ENCODE peak calls at places on chromosomes 12 and 14, in six cellular contexts. One of them, this sample, is unnamed.

GRCh38 chr12:4434299-4434698 is 11.3 kb downstream of the FGF6 start:
- DNase-seq in A549: no peak
- DNase-seq in uterus: no peak
- DNase-seq in Peyer's patch: no peak
- DNase-seq in K562: no peak
- DNase-seq in adrenal gland: no peak
- DNase-seq in this sample: no peak

GRCh38 chr12:91017511-91018263 is 12.9 kb upstream of the EPYC start:
- DNase-seq in A549: no peak
- DNase-seq in uterus: peak; percentile 11
- DNase-seq in Peyer's patch: no peak
- DNase-seq in K562: no peak
- DNase-seq in adrenal gland: no peak
- DNase-seq in this sample: no peak

GRCh38 chr12:65660096-65660495 is 164.2 kb upstream of the HMGA2 start:
- DNase-seq in A549: no peak
- DNase-seq in uterus: no peak
- DNase-seq in Peyer's patch: no peak
- DNase-seq in K562: no peak
- DNase-seq in adrenal gland: no peak
- DNase-seq in this sample: no peak

GRCh38 chr12:131063427-131063826 is 109.7 kb downstream of the ADGRD1 start:
- DNase-seq in A549: no peak
- DNase-seq in uterus: no peak
- DNase-seq in Peyer's patch: no peak
- DNase-seq in K562: no peak
- DNase-seq in adrenal gland: no peak
- DNase-seq in this sample: no peak

GRCh38 chr14:44712095-44712822 is 205.2 kb upstream of the FSCB start:
- DNase-seq in A549: no peak
- DNase-seq in uterus: no peak
- DNase-seq in Peyer's patch: no peak
- DNase-seq in K562: no peak
- DNase-seq in adrenal gland: no peak
- DNase-seq in this sample: no peak

GRCh38 chr12:89862511-89863331 is 154.1 kb upstream of the ATP2B1 start:
- DNase-seq in A549: no peak
- DNase-seq in uterus: no peak
- DNase-seq in Peyer's patch: peak; percentile 70
- DNase-seq in K562: no peak
- DNase-seq in adrenal gland: peak; percentile 54
- DNase-seq in this sample: no peak

GRCh38 chr14:57161583-57161982 is 107.1 kb downstream of the EXOC5 start:
- DNase-seq in A549: no peak
- DNase-seq in uterus: no peak
- DNase-seq in Peyer's patch: no peak
- DNase-seq in K562: no peak
- DNase-seq in adrenal gland: no peak
- DNase-seq in this sample: no peak

GRCh38 chr14:63478437-63478852 is 64.7 kb downstream of the PPP2R5E start:
- DNase-seq in A549: no peak
- DNase-seq in uterus: no peak
- DNase-seq in Peyer's patch: no peak
- DNase-seq in K562: no peak
- DNase-seq in adrenal gland: no peak
- DNase-seq in this sample: no peak

GRCh38 chr12:40622246-40622838 is 69.9 kb upstream of the CNTN1 start:
- DNase-seq in A549: peak; percentile 86
- DNase-seq in uterus: peak; percentile 23
- DNase-seq in Peyer's patch: peak; percentile 17
- DNase-seq in K562: peak; percentile 11
- DNase-seq in adrenal gland: peak; percentile 81
- DNase-seq in this sample: no peak

GRCh38 chr12:56206373-56207166 is 15.2 kb downstream of the RNF41 start:
- DNase-seq in A549: peak; percentile 74
- DNase-seq in uterus: peak; percentile 57
- DNase-seq in Peyer's patch: peak; percentile 60
- DNase-seq in K562: peak; percentile 58
- DNase-seq in adrenal gland: peak; percentile 76
- DNase-seq in this sample: no peak

GRCh38 chr12:26798669-26799068 is 34.3 kb downstream of the ITPR2 start:
- DNase-seq in A549: no peak
- DNase-seq in uterus: no peak
- DNase-seq in Peyer's patch: no peak
- DNase-seq in K562: no peak
- DNase-seq in adrenal gland: no peak
- DNase-seq in this sample: no peak

GRCh38 chr12:98456583-98457573 is 58.5 kb upstream of the TMPO start:
- DNase-seq in A549: no peak
- DNase-seq in uterus: no peak
- DNase-seq in Peyer's patch: no peak
- DNase-seq in K562: peak; percentile 39
- DNase-seq in adrenal gland: peak; percentile 68
- DNase-seq in this sample: no peak

GRCh38 chr12:121404734-121405133 is 4.8 kb downstream of the RNF34 start:
- DNase-seq in A549: no peak
- DNase-seq in uterus: no peak
- DNase-seq in Peyer's patch: no peak
- DNase-seq in K562: no peak
- DNase-seq in adrenal gland: peak; percentile 60
- DNase-seq in this sample: no peak

GRCh38 chr12:113030875-113031525 is 25.5 kb upstream of the DTX1 start:
- DNase-seq in A549: peak; percentile 88
- DNase-seq in uterus: no peak
- DNase-seq in Peyer's patch: peak; percentile 22
- DNase-seq in K562: peak; percentile 22
- DNase-seq in adrenal gland: peak; percentile 72
- DNase-seq in this sample: peak; percentile 54

GRCh38 chr14:100108840-100109593 is 43.8 kb downstream of the EVL start:
- DNase-seq in A549: no peak
- DNase-seq in uterus: no peak
- DNase-seq in Peyer's patch: no peak
- DNase-seq in K562: no peak
- DNase-seq in adrenal gland: no peak
- DNase-seq in this sample: no peak

GRCh38 chr14:100108042-100108825 is 43.0 kb downstream of the EVL start:
- DNase-seq in A549: peak; percentile 69
- DNase-seq in uterus: peak; percentile 81
- DNase-seq in Peyer's patch: peak; percentile 86
- DNase-seq in K562: peak; percentile 80
- DNase-seq in adrenal gland: peak; percentile 84
- DNase-seq in this sample: peak; percentile 85

GRCh38 chr14:100109594-100109955 is 44.4 kb downstream of the EVL start:
- DNase-seq in A549: no peak
- DNase-seq in uterus: no peak
- DNase-seq in Peyer's patch: no peak
- DNase-seq in K562: no peak
- DNase-seq in adrenal gland: no peak
- DNase-seq in this sample: no peak

GRCh38 chr14:100114109-100114765 is 45.2 kb downstream of the DEGS2 start:
- DNase-seq in A549: no peak
- DNase-seq in uterus: no peak
- DNase-seq in Peyer's patch: no peak
- DNase-seq in K562: no peak
- DNase-seq in adrenal gland: no peak
- DNase-seq in this sample: no peak

GRCh38 chr14:100110801-100111200 is 45.6 kb downstream of the EVL start:
- DNase-seq in A549: no peak
- DNase-seq in uterus: no peak
- DNase-seq in Peyer's patch: no peak
- DNase-seq in K562: no peak
- DNase-seq in adrenal gland: no peak
- DNase-seq in this sample: no peak
- TF ChIP-seq POLR2A in A549: no peak
- TF ChIP-seq POLR2A in uterus: no peak
- TF ChIP-seq POLR2A in Peyer's patch: no peak
- TF ChIP-seq POLR2A in K562: no peak
- TF ChIP-seq POLR2A in adrenal gland: no peak
- TF ChIP-seq POLR2A in this sample: no peak

GRCh38 chr12:12696562-12697383 is 790 bp upstream of the GPR19 start:
- DNase-seq in A549: peak; percentile 91
- DNase-seq in uterus: peak; percentile 93
- DNase-seq in Peyer's patch: peak; percentile 90
- DNase-seq in K562: peak; percentile 84
- DNase-seq in adrenal gland: peak; percentile 94
- DNase-seq in this sample: peak; percentile 54
- TF ChIP-seq POLR2A in A549: peak; percentile 39
- TF ChIP-seq POLR2A in uterus: peak; percentile 64
- TF ChIP-seq POLR2A in Peyer's patch: peak; percentile 67
- TF ChIP-seq POLR2A in K562: peak; percentile 64
- TF ChIP-seq POLR2A in adrenal gland: no peak
- TF ChIP-seq POLR2A in this sample: peak; percentile 31

GRCh38 chr12:33586576-33586975 is 147.0 kb upstream of the SYT10 start:
- DNase-seq in A549: no peak
- DNase-seq in uterus: no peak
- DNase-seq in Peyer's patch: no peak
- DNase-seq in K562: no peak
- DNase-seq in adrenal gland: no peak
- DNase-seq in this sample: no peak

GRCh38 chr12:33581613-33582122 is 142.0 kb upstream of the SYT10 start:
- DNase-seq in A549: no peak
- DNase-seq in uterus: no peak
- DNase-seq in Peyer's patch: no peak
- DNase-seq in K562: no peak
- DNase-seq in adrenal gland: no peak
- DNase-seq in this sample: no peak
- TF ChIP-seq POLR2A in A549: no peak
- TF ChIP-seq POLR2A in uterus: no peak
- TF ChIP-seq POLR2A in Peyer's patch: no peak
- TF ChIP-seq POLR2A in K562: no peak
- TF ChIP-seq POLR2A in adrenal gland: no peak
- TF ChIP-seq POLR2A in this sample: no peak

GRCh38 chr12:52186135-52186840 is 5.5 kb downstream of the KRT80 start:
- DNase-seq in A549: no peak
- DNase-seq in uterus: no peak
- DNase-seq in Peyer's patch: no peak
- DNase-seq in K562: no peak
- DNase-seq in adrenal gland: peak; percentile 61
- DNase-seq in this sample: peak; percentile 79

GRCh38 chr12:52183971-52184370 is 7.8 kb downstream of the KRT80 start:
- DNase-seq in A549: no peak
- DNase-seq in uterus: no peak
- DNase-seq in Peyer's patch: no peak
- DNase-seq in K562: no peak
- DNase-seq in adrenal gland: no peak
- DNase-seq in this sample: no peak

GRCh38 chr12:52187206-52187605 is 4.6 kb downstream of the KRT80 start:
- DNase-seq in A549: no peak
- DNase-seq in uterus: no peak
- DNase-seq in Peyer's patch: no peak
- DNase-seq in K562: no peak
- DNase-seq in adrenal gland: no peak
- DNase-seq in this sample: no peak

GRCh38 chr12:52184813-52185212 is 7.0 kb downstream of the KRT80 start:
- DNase-seq in A549: no peak
- DNase-seq in uterus: no peak
- DNase-seq in Peyer's patch: no peak
- DNase-seq in K562: no peak
- DNase-seq in adrenal gland: no peak
- DNase-seq in this sample: no peak

DNA sequence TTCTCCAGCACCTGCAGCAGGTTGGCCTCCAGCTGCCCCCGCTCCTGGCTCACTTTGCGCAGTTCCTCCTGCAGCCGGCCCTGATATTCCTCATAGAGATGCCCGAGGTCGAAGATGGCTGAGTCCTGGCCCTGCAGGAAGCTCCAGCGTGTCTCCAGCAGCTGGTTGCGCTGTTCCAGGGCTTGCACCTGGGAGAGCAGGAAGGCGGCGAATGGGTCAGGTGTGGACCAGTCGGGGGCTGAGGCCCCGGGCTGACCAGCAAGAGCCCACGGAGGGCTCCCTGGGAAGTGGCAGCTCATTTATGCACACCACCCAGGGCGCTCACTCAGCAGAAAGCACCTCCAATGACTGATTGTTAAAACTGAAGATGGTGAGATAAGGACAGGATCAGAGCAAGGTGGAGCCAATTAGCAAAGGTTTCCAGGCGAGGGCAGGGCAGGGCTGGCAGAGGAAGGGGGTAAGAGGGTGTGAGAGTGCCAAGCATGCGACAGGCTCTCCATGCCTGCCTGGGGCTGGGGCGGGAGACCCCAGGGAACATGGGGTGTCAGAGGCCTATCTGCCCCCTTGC is 6.3 kb downstream of the KRT80 start:
- DNase-seq in A549: no peak
- DNase-seq in uterus: no peak
- DNase-seq in Peyer's patch: no peak
- DNase-seq in K562: no peak
- DNase-seq in adrenal gland: no peak
- DNase-seq in this sample: no peak
- TF ChIP-seq POLR2A in A549: no peak
- TF ChIP-seq POLR2A in uterus: no peak
- TF ChIP-seq POLR2A in Peyer's patch: no peak
- TF ChIP-seq POLR2A in K562: no peak
- TF ChIP-seq POLR2A in adrenal gland: no peak
- TF ChIP-seq POLR2A in this sample: no peak

DNA sequence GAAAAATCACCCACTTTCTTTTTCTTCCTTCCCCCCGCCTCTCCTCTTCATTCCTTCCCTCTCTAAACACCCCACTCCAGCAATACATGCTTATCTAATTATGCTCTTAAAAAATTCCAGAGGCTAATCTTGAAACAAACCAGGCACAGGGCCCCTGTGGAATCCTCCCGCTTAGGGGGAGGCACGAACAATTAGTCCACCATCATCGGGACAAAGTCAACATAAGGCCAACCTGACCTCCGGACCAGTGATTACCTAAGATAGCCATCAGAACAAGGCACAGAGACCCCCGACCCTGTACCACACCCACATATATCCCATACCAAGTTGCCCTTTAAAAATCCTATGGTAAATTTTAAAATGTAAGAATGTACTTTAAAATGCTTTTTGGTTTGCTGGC is 47.1 kb downstream of the KIF21A start:
- DNase-seq in A549: no peak
- DNase-seq in uterus: no peak
- DNase-seq in Peyer's patch: no peak
- DNase-seq in K562: no peak
- DNase-seq in adrenal gland: no peak
- DNase-seq in this sample: no peak
- TF ChIP-seq POLR2A in A549: no peak
- TF ChIP-seq POLR2A in uterus: no peak
- TF ChIP-seq POLR2A in Peyer's patch: no peak
- TF ChIP-seq POLR2A in K562: no peak
- TF ChIP-seq POLR2A in adrenal gland: no peak
- TF ChIP-seq POLR2A in this sample: no peak